ENCODE peak calls at places on chromosomes 12 and 14, in nine cellular contexts. Y is neural progenitor cell; V is fibroblast of the aortic adventitia; E is fibroblast of pulmonary artery; K is RCC 7860; G is HEK293T; P is LoVo; Z is skeletal muscle cell; A is activated T-helper 9 cell treated with anti-CD3 and anti-CD28 coated beads, Interleukin-2, amount 50 U/mL, for 16 hours. Q is an unnamed sample.

GRCh38 chr12:109500406-109501185 is 23.2 kb downstream of the UBE3B start:
- DNase-seq in Y (no peak), V (no peak), E (no peak), K (no peak), G (no peak), P (no peak), Z (no peak), A (no peak), Q (no peak)

GRCh38 chr14:95918466-95918865 is 41.8 kb downstream of the TUNAR start:
- DNase-seq in Y (peak), V (no peak), E (no peak), K (no peak), G (no peak), P (no peak), Z (no peak), A (no peak), Q (no peak)

GRCh38 chr12:115975411-115975810 is 302.1 kb downstream of the MED13L start:
- DNase-seq in Y (no peak), V (no peak), E (no peak), K (no peak), G (no peak), P (no peak), Z (no peak), A (no peak), Q (no peak)

GRCh38 chr12:52307836-52308806 is 13.1 kb downstream of the KRT83 start:
- DNase-seq in Y (peak), V (peak), E (peak), K (no peak), G (peak), P (peak), Z (no peak), A (no peak), Q (peak)

GRCh38 chr12:45357547-45358417 is 141.9 kb downstream of the ANO6 start:
- DNase-seq in Y (no peak), V (peak), E (peak), K (no peak), G (no peak), P (no peak), Z (no peak), A (no peak), Q (peak)

GRCh38 chr12:16927259-16927658 is 321.3 kb upstream of the LMO3 start:
- DNase-seq in Y (no peak), V (no peak), E (no peak), K (no peak), G (no peak), P (no peak), Z (no peak), A (no peak), Q (no peak)

GRCh38 chr12:92297932-92298681 is 152.5 kb upstream of the BTG1 start:
- DNase-seq in Y (no peak), V (peak), E (peak), K (no peak), G (no peak), P (no peak), Z (no peak), A (no peak), Q (peak)

GRCh38 chr12:5768171-5768879 is 176.7 kb downstream of the ANO2 start:
- DNase-seq in Y (no peak), V (no peak), E (no peak), K (no peak), G (no peak), P (no peak), Z (no peak), A (no peak), Q (no peak)